ENCODE peak calls at places on chromosomes 12 and 14, in six cellular contexts. One of them, this sample, is unnamed.

GRCh38 chr12:3170423-3171194 is 93.4 kb downstream of the TSPAN9 start:
- DNase-seq in GM10248: no peak
- DNase-seq in stimulated activated naive CD4-positive, alpha-beta T cell: no peak
- DNase-seq in caudate nucleus: no peak
- DNase-seq in NCI-H460: peak
- DNase-seq in bronchial epithelial cell: peak
- DNase-seq in this sample: no peak

GRCh38 chr12:111444706-111445310 is 39.1 kb downstream of the SH2B3 start:
- DNase-seq in GM10248: peak
- DNase-seq in stimulated activated naive CD4-positive, alpha-beta T cell: peak
- DNase-seq in caudate nucleus: no peak
- DNase-seq in NCI-H460: no peak
- DNase-seq in bronchial epithelial cell: no peak
- DNase-seq in this sample: no peak

GRCh38 chr12:52879394-52880351 is 25.2 kb downstream of the KRT8 start:
- DNase-seq in GM10248: peak
- DNase-seq in stimulated activated naive CD4-positive, alpha-beta T cell: peak
- DNase-seq in caudate nucleus: peak
- DNase-seq in NCI-H460: peak
- DNase-seq in bronchial epithelial cell: peak
- DNase-seq in this sample: peak

GRCh38 chr14:99191663-99192621 is 80.1 kb downstream of the BCL11B start:
- DNase-seq in GM10248: no peak
- DNase-seq in stimulated activated naive CD4-positive, alpha-beta T cell: peak
- DNase-seq in caudate nucleus: no peak
- DNase-seq in NCI-H460: peak
- DNase-seq in bronchial epithelial cell: peak
- DNase-seq in this sample: no peak

GRCh38 chr14:92780444-92780843 is 13.7 kb upstream of the GOLGA5 start:
- DNase-seq in GM10248: no peak
- DNase-seq in stimulated activated naive CD4-positive, alpha-beta T cell: no peak
- DNase-seq in caudate nucleus: no peak
- DNase-seq in NCI-H460: no peak
- DNase-seq in bronchial epithelial cell: peak
- DNase-seq in this sample: no peak

GRCh38 chr14:49946320-49947141 is 53.6 kb downstream of the ARF6 start:
- DNase-seq in GM10248: no peak
- DNase-seq in stimulated activated naive CD4-positive, alpha-beta T cell: no peak
- DNase-seq in caudate nucleus: no peak
- DNase-seq in NCI-H460: peak
- DNase-seq in bronchial epithelial cell: peak
- DNase-seq in this sample: peak

GRCh38 chr14:94011795-94012194 is 14.3 kb upstream of the OTUB2 start:
- DNase-seq in GM10248: no peak
- DNase-seq in stimulated activated naive CD4-positive, alpha-beta T cell: peak
- DNase-seq in caudate nucleus: no peak
- DNase-seq in NCI-H460: no peak
- DNase-seq in bronchial epithelial cell: no peak
- DNase-seq in this sample: no peak

GRCh38 chr12:49089831-49090773 is 4.5 kb downstream of the DHH start:
- DNase-seq in GM10248: no peak
- DNase-seq in stimulated activated naive CD4-positive, alpha-beta T cell: no peak
- DNase-seq in caudate nucleus: no peak
- DNase-seq in NCI-H460: no peak
- DNase-seq in bronchial epithelial cell: no peak
- DNase-seq in this sample: no peak

GRCh38 chr12:116502141-116502725 is 56.9 kb upstream of the MAP1LC3B2 start:
- DNase-seq in GM10248: no peak
- DNase-seq in stimulated activated naive CD4-positive, alpha-beta T cell: no peak
- DNase-seq in caudate nucleus: no peak
- DNase-seq in NCI-H460: no peak
- DNase-seq in bronchial epithelial cell: no peak
- DNase-seq in this sample: no peak

GRCh38 chr12:49342914-49343731 is 3.6 kb upstream of the DNAJC22 start:
- DNase-seq in GM10248: no peak
- DNase-seq in stimulated activated naive CD4-positive, alpha-beta T cell: no peak
- DNase-seq in caudate nucleus: no peak
- DNase-seq in NCI-H460: no peak
- DNase-seq in bronchial epithelial cell: peak
- DNase-seq in this sample: no peak

GRCh38 chr12:122871851-122872785 is 23.8 kb downstream of the VPS37B start:
- DNase-seq in GM10248: peak
- DNase-seq in stimulated activated naive CD4-positive, alpha-beta T cell: peak
- DNase-seq in caudate nucleus: no peak
- DNase-seq in NCI-H460: no peak
- DNase-seq in bronchial epithelial cell: peak
- DNase-seq in this sample: peak

GRCh38 chr12:98470469-98471082 is 44.8 kb upstream of the TMPO start:
- DNase-seq in GM10248: no peak
- DNase-seq in stimulated activated naive CD4-positive, alpha-beta T cell: no peak
- DNase-seq in caudate nucleus: no peak
- DNase-seq in NCI-H460: no peak
- DNase-seq in bronchial epithelial cell: peak
- DNase-seq in this sample: peak

GRCh38 chr12:14514946-14515345 is 52.7 kb downstream of the PLBD1 start:
- DNase-seq in GM10248: no peak
- DNase-seq in stimulated activated naive CD4-positive, alpha-beta T cell: no peak
- DNase-seq in caudate nucleus: no peak
- DNase-seq in NCI-H460: no peak
- DNase-seq in bronchial epithelial cell: peak
- DNase-seq in this sample: no peak

GRCh38 chr12:51941669-51942455 is 9.6 kb upstream of the ACVR1B start:
- DNase-seq in GM10248: no peak
- DNase-seq in stimulated activated naive CD4-positive, alpha-beta T cell: no peak
- DNase-seq in caudate nucleus: no peak
- DNase-seq in NCI-H460: no peak
- DNase-seq in bronchial epithelial cell: peak
- DNase-seq in this sample: no peak

GRCh38 chr12:47145188-47145587 is 65.4 kb upstream of the AMIGO2 start:
- DNase-seq in GM10248: no peak
- DNase-seq in stimulated activated naive CD4-positive, alpha-beta T cell: peak
- DNase-seq in caudate nucleus: no peak
- DNase-seq in NCI-H460: no peak
- DNase-seq in bronchial epithelial cell: no peak
- DNase-seq in this sample: no peak

GRCh38 chr12:93594766-93595165 is 22.3 kb downstream of the SOCS2 start:
- DNase-seq in GM10248: no peak
- DNase-seq in stimulated activated naive CD4-positive, alpha-beta T cell: no peak
- DNase-seq in caudate nucleus: no peak
- DNase-seq in NCI-H460: no peak
- DNase-seq in bronchial epithelial cell: no peak
- DNase-seq in this sample: no peak

GRCh38 chr12:52023182-52023975 is 16.6 kb downstream of the TAMALIN start:
- DNase-seq in GM10248: peak
- DNase-seq in stimulated activated naive CD4-positive, alpha-beta T cell: peak
- DNase-seq in caudate nucleus: peak
- DNase-seq in NCI-H460: peak
- DNase-seq in bronchial epithelial cell: peak
- DNase-seq in this sample: peak

GRCh38 chr12:120799417-120800045 is 73.9 kb downstream of the ACADS start:
- DNase-seq in GM10248: no peak
- DNase-seq in stimulated activated naive CD4-positive, alpha-beta T cell: no peak
- DNase-seq in caudate nucleus: no peak
- DNase-seq in NCI-H460: no peak
- DNase-seq in bronchial epithelial cell: no peak
- DNase-seq in this sample: no peak

GRCh38 chr14:39060818-39061437 is 42.1 kb downstream of the SEC23A start:
- DNase-seq in GM10248: peak
- DNase-seq in stimulated activated naive CD4-positive, alpha-beta T cell: no peak
- DNase-seq in caudate nucleus: no peak
- DNase-seq in NCI-H460: no peak
- DNase-seq in bronchial epithelial cell: no peak
- DNase-seq in this sample: no peak

GRCh38 chr14:91348861-91349465 is 68.7 kb downstream of the CCDC88C start:
- DNase-seq in GM10248: no peak
- DNase-seq in stimulated activated naive CD4-positive, alpha-beta T cell: no peak
- DNase-seq in caudate nucleus: no peak
- DNase-seq in NCI-H460: no peak
- DNase-seq in bronchial epithelial cell: no peak
- DNase-seq in this sample: peak

GRCh38 chr12:43896496-43896895 is 60.6 kb downstream of the TMEM117 start:
- DNase-seq in GM10248: no peak
- DNase-seq in stimulated activated naive CD4-positive, alpha-beta T cell: no peak
- DNase-seq in caudate nucleus: no peak
- DNase-seq in NCI-H460: no peak
- DNase-seq in bronchial epithelial cell: no peak
- DNase-seq in this sample: peak

This sample was measured in SK-MEL-5.